ENCODE peak calls at places on chromosomes 4 and X, in four cellular contexts. One of them, this sample, is unnamed.

GRCh38 chrX:153397256-153397960 is 3.7 kb downstream of the PNMA6E start:
- DNase-seq in NCI-H1694 treated with DMSO at 0.1 percent for 48 hours: no peak
- DNase-seq in activated T-helper 1 cell treated with Interleukin-2 at 50 U/mL for 16 hours: no peak
- DNase-seq in sigmoid colon: no peak
- DNase-seq in this sample: no peak

GRCh38 chr4:14743601-14744000 is 258.7 kb upstream of the CPEB2 start:
- DNase-seq in NCI-H1694 treated with DMSO at 0.1 percent for 48 hours: no peak
- DNase-seq in sigmoid colon: no peak
- DNase-seq in activated T-helper 1 cell treated with Interleukin-2 at 50 U/mL for 16 hours: no peak
- DNase-seq in this sample: no peak

GRCh38 chrX:91122141-91122540 is 312.5 kb upstream of the PABPC5 start:
- DNase-seq in sigmoid colon: no peak
- DNase-seq in activated T-helper 1 cell treated with Interleukin-2 at 50 U/mL for 16 hours: no peak
- DNase-seq in NCI-H1694 treated with DMSO at 0.1 percent for 48 hours: no peak
- DNase-seq in this sample: no peak

GRCh38 chrX:155957843-155958242 is 39.7 kb upstream of the IL9R start:
- DNase-seq in sigmoid colon: no peak
- DNase-seq in activated T-helper 1 cell treated with Interleukin-2 at 50 U/mL for 16 hours: no peak
- DNase-seq in NCI-H1694 treated with DMSO at 0.1 percent for 48 hours: no peak
- DNase-seq in this sample: no peak

GRCh38 chr4:73055241-73055897 is 14.1 kb downstream of the COX18 start:
- DNase-seq in activated T-helper 1 cell treated with Interleukin-2 at 50 U/mL for 16 hours: no peak
- DNase-seq in sigmoid colon: no peak
- DNase-seq in NCI-H1694 treated with DMSO at 0.1 percent for 48 hours: no peak
- DNase-seq in this sample: no peak

GRCh38 chr4:45554423-45554822 is 569.4 kb downstream of the GABRG1 start:
- DNase-seq in NCI-H1694 treated with DMSO at 0.1 percent for 48 hours: no peak
- DNase-seq in sigmoid colon: no peak
- DNase-seq in activated T-helper 1 cell treated with Interleukin-2 at 50 U/mL for 16 hours: no peak
- DNase-seq in this sample: no peak

GRCh38 chrX:23766650-23767551 is 16.1 kb upstream of the SAT1 start:
- DNase-seq in sigmoid colon: no peak
- DNase-seq in activated T-helper 1 cell treated with Interleukin-2 at 50 U/mL for 16 hours: no peak
- DNase-seq in NCI-H1694 treated with DMSO at 0.1 percent for 48 hours: no peak
- DNase-seq in this sample: no peak

GRCh38 chrX:109863811-109864210 is 130.8 kb upstream of the ACSL4 start:
- DNase-seq in sigmoid colon: no peak
- DNase-seq in activated T-helper 1 cell treated with Interleukin-2 at 50 U/mL for 16 hours: no peak
- DNase-seq in NCI-H1694 treated with DMSO at 0.1 percent for 48 hours: no peak
- DNase-seq in this sample: no peak

GRCh38 chr4:141933978-141934377 is 297.6 kb downstream of the IL15 start:
- DNase-seq in activated T-helper 1 cell treated with Interleukin-2 at 50 U/mL for 16 hours: no peak
- DNase-seq in sigmoid colon: no peak
- DNase-seq in NCI-H1694 treated with DMSO at 0.1 percent for 48 hours: no peak
- DNase-seq in this sample: no peak

GRCh38 chr4:168569066-168569908 is 72.4 kb downstream of the PALLD start:
- DNase-seq in sigmoid colon: no peak
- DNase-seq in NCI-H1694 treated with DMSO at 0.1 percent for 48 hours: no peak
- DNase-seq in activated T-helper 1 cell treated with Interleukin-2 at 50 U/mL for 16 hours: no peak
- DNase-seq in this sample: peak

GRCh38 chr4:138190452-138190858 is 51.7 kb downstream of the SLC7A11 start:
- DNase-seq in activated T-helper 1 cell treated with Interleukin-2 at 50 U/mL for 16 hours: no peak
- DNase-seq in NCI-H1694 treated with DMSO at 0.1 percent for 48 hours: no peak
- DNase-seq in sigmoid colon: no peak
- DNase-seq in this sample: no peak

GRCh38 chrX:104669063-104669462 is 103.1 kb downstream of the IL1RAPL2 start:
- DNase-seq in NCI-H1694 treated with DMSO at 0.1 percent for 48 hours: no peak
- DNase-seq in sigmoid colon: no peak
- DNase-seq in activated T-helper 1 cell treated with Interleukin-2 at 50 U/mL for 16 hours: no peak
- DNase-seq in this sample: no peak

GRCh38 chr4:1380368-1381151 is 25.7 kb downstream of the NKX1-1 start:
- DNase-seq in NCI-H1694 treated with DMSO at 0.1 percent for 48 hours: no peak
- DNase-seq in sigmoid colon: peak
- DNase-seq in activated T-helper 1 cell treated with Interleukin-2 at 50 U/mL for 16 hours: no peak
- DNase-seq in this sample: no peak

GRCh38 chrX:45803383-45803921 is 602.8 kb upstream of the DIPK2B start:
- DNase-seq in sigmoid colon: no peak
- DNase-seq in activated T-helper 1 cell treated with Interleukin-2 at 50 U/mL for 16 hours: no peak
- DNase-seq in NCI-H1694 treated with DMSO at 0.1 percent for 48 hours: no peak
- DNase-seq in this sample: no peak

GRCh38 chrX:23952984-23953907 is 45.4 kb downstream of the CXorf58 start:
- DNase-seq in sigmoid colon: no peak
- DNase-seq in activated T-helper 1 cell treated with Interleukin-2 at 50 U/mL for 16 hours: peak
- DNase-seq in NCI-H1694 treated with DMSO at 0.1 percent for 48 hours: no peak
- DNase-seq in this sample: no peak